ENCODE peak calls at places on chromosomes 13 and 19, in five cellular contexts. One of them, this sample, is unnamed.

GRCh38 chr19:17243854-17244617 is 1.7 kb downstream of the NR2F6 start:
- DNase-seq in lung microvascular endothelial cell: no peak
- DNase-seq in stimulated activated CD4-positive, alpha-beta T cell treated with anti-CD3 and anti-CD28 coated beads, Interleukin-1b, Interleukin-23, amount 100 ng/mL, for 48 hours: no peak
- DNase-seq in chondrocyte: no peak
- DNase-seq in left colon: peak; percentile 79
- DNase-seq in this sample: no peak

GRCh38 chr13:75633285-75633684 is 2.8 kb upstream of the LMO7 start:
- DNase-seq in lung microvascular endothelial cell: no peak
- DNase-seq in stimulated activated CD4-positive, alpha-beta T cell treated with anti-CD3 and anti-CD28 coated beads, Interleukin-1b, Interleukin-23, amount 100 ng/mL, for 48 hours: no peak
- DNase-seq in chondrocyte: no peak
- DNase-seq in left colon: no peak
- DNase-seq in this sample: no peak

GRCh38 chr13:21695536-21695935 is 24.7 kb downstream of the FGF9 start:
- DNase-seq in lung microvascular endothelial cell: no peak
- DNase-seq in stimulated activated CD4-positive, alpha-beta T cell treated with anti-CD3 and anti-CD28 coated beads, Interleukin-1b, Interleukin-23, amount 100 ng/mL, for 48 hours: no peak
- DNase-seq in chondrocyte: no peak
- DNase-seq in left colon: no peak
- DNase-seq in this sample: no peak

GRCh38 chr19:42198676-42199439 is 18.6 kb downstream of the DEDD2 start:
- DNase-seq in lung microvascular endothelial cell: no peak
- DNase-seq in stimulated activated CD4-positive, alpha-beta T cell treated with anti-CD3 and anti-CD28 coated beads, Interleukin-1b, Interleukin-23, amount 100 ng/mL, for 48 hours: peak; percentile 31
- DNase-seq in chondrocyte: no peak
- DNase-seq in left colon: peak; percentile 54
- DNase-seq in this sample: no peak

GRCh38 chr19:38913958-38914357 is 2.0 kb upstream of the CCER2 start:
- DNase-seq in lung microvascular endothelial cell: no peak
- DNase-seq in stimulated activated CD4-positive, alpha-beta T cell treated with anti-CD3 and anti-CD28 coated beads, Interleukin-1b, Interleukin-23, amount 100 ng/mL, for 48 hours: no peak
- DNase-seq in chondrocyte: peak; percentile 65
- DNase-seq in left colon: no peak
- DNase-seq in this sample: no peak

GRCh38 chr19:16117594-16118033 is 5.9 kb downstream of the RAB8A start:
- DNase-seq in lung microvascular endothelial cell: no peak
- DNase-seq in stimulated activated CD4-positive, alpha-beta T cell treated with anti-CD3 and anti-CD28 coated beads, Interleukin-1b, Interleukin-23, amount 100 ng/mL, for 48 hours: no peak
- DNase-seq in chondrocyte: no peak
- DNase-seq in left colon: no peak
- DNase-seq in this sample: no peak

GRCh38 chr19:572891-573825 is 762 bp downstream of the BSG start:
- DNase-seq in lung microvascular endothelial cell: peak; percentile 39
- DNase-seq in stimulated activated CD4-positive, alpha-beta T cell treated with anti-CD3 and anti-CD28 coated beads, Interleukin-1b, Interleukin-23, amount 100 ng/mL, for 48 hours: no peak
- DNase-seq in chondrocyte: peak; percentile 87
- DNase-seq in left colon: peak; percentile 69
- DNase-seq in this sample: no peak

GRCh38 chr13:38530492-38530891 is 156.4 kb upstream of the FREM2 start:
- DNase-seq in lung microvascular endothelial cell: no peak
- DNase-seq in stimulated activated CD4-positive, alpha-beta T cell treated with anti-CD3 and anti-CD28 coated beads, Interleukin-1b, Interleukin-23, amount 100 ng/mL, for 48 hours: no peak
- DNase-seq in chondrocyte: no peak
- DNase-seq in left colon: no peak
- DNase-seq in this sample: no peak

GRCh38 chr13:31200636-31200970 is 828 bp downstream of the B3GLCT start:
- DNase-seq in lung microvascular endothelial cell: no peak
- DNase-seq in stimulated activated CD4-positive, alpha-beta T cell treated with anti-CD3 and anti-CD28 coated beads, Interleukin-1b, Interleukin-23, amount 100 ng/mL, for 48 hours: peak; percentile 21
- DNase-seq in chondrocyte: no peak
- DNase-seq in left colon: peak; percentile 68
- DNase-seq in this sample: no peak

GRCh38 chr13:51524846-51525566 is 59.3 kb upstream of the WDFY2 start:
- DNase-seq in lung microvascular endothelial cell: no peak
- DNase-seq in stimulated activated CD4-positive, alpha-beta T cell treated with anti-CD3 and anti-CD28 coated beads, Interleukin-1b, Interleukin-23, amount 100 ng/mL, for 48 hours: no peak
- DNase-seq in chondrocyte: no peak
- DNase-seq in left colon: no peak
- DNase-seq in this sample: no peak

GRCh38 chr19:30879225-30879624 is 470.0 kb downstream of the TSHZ3 start:
- DNase-seq in lung microvascular endothelial cell: no peak
- DNase-seq in stimulated activated CD4-positive, alpha-beta T cell treated with anti-CD3 and anti-CD28 coated beads, Interleukin-1b, Interleukin-23, amount 100 ng/mL, for 48 hours: no peak
- DNase-seq in chondrocyte: no peak
- DNase-seq in left colon: no peak
- DNase-seq in this sample: no peak

GRCh38 chr13:40874138-40874776 is 84.8 kb downstream of the SLC25A15 start:
- DNase-seq in lung microvascular endothelial cell: peak; percentile 4
- DNase-seq in stimulated activated CD4-positive, alpha-beta T cell treated with anti-CD3 and anti-CD28 coated beads, Interleukin-1b, Interleukin-23, amount 100 ng/mL, for 48 hours: no peak
- DNase-seq in chondrocyte: no peak
- DNase-seq in left colon: no peak
- DNase-seq in this sample: no peak

GRCh38 chr13:20482818-20483217 is 42.8 kb downstream of the CRYL1 start:
- DNase-seq in lung microvascular endothelial cell: no peak
- DNase-seq in stimulated activated CD4-positive, alpha-beta T cell treated with anti-CD3 and anti-CD28 coated beads, Interleukin-1b, Interleukin-23, amount 100 ng/mL, for 48 hours: no peak
- DNase-seq in chondrocyte: no peak
- DNase-seq in left colon: no peak
- DNase-seq in this sample: no peak

GRCh38 chr19:31055454-31055853 is 293.8 kb downstream of the TSHZ3 start:
- DNase-seq in lung microvascular endothelial cell: no peak
- DNase-seq in stimulated activated CD4-positive, alpha-beta T cell treated with anti-CD3 and anti-CD28 coated beads, Interleukin-1b, Interleukin-23, amount 100 ng/mL, for 48 hours: no peak
- DNase-seq in chondrocyte: no peak
- DNase-seq in left colon: no peak
- DNase-seq in this sample: no peak

GRCh38 chr13:73721571-73721970 is 412.6 kb downstream of the KLF12 start:
- DNase-seq in lung microvascular endothelial cell: no peak
- DNase-seq in stimulated activated CD4-positive, alpha-beta T cell treated with anti-CD3 and anti-CD28 coated beads, Interleukin-1b, Interleukin-23, amount 100 ng/mL, for 48 hours: no peak
- DNase-seq in chondrocyte: no peak
- DNase-seq in left colon: no peak
- DNase-seq in this sample: no peak

GRCh38 chr19:39138221-39139211 is 12.9 kb downstream of the PAK4 start:
- DNase-seq in lung microvascular endothelial cell: no peak
- DNase-seq in stimulated activated CD4-positive, alpha-beta T cell treated with anti-CD3 and anti-CD28 coated beads, Interleukin-1b, Interleukin-23, amount 100 ng/mL, for 48 hours: no peak
- DNase-seq in chondrocyte: no peak
- DNase-seq in left colon: no peak
- DNase-seq in this sample: no peak

GRCh38 chr13:47672982-47673670 is 327.9 kb downstream of the SUCLA2 start:
- DNase-seq in lung microvascular endothelial cell: no peak
- DNase-seq in stimulated activated CD4-positive, alpha-beta T cell treated with anti-CD3 and anti-CD28 coated beads, Interleukin-1b, Interleukin-23, amount 100 ng/mL, for 48 hours: no peak
- DNase-seq in chondrocyte: no peak
- DNase-seq in left colon: no peak
- DNase-seq in this sample: no peak